ENCODE peak calls at places on chromosomes 12 and 14, in four cellular contexts. R is right atrium auricular region, E is lung, X is heart right ventricle. W is an unnamed sample. For H3K36me3, the result is how much of the 10 kb centered on the place peaks cover.

GRCh38 chr14:22485178-22485577 is 103.8 kb downstream of the DAD1 start:
- DNase-seq in X (no peak), R (no peak), E (no peak), W (no peak)

GRCh38 chr12:124608451-124608870 is 41.0 kb upstream of the NCOR2 start:
- DNase-seq in E (no peak), X (no peak), R (no peak), W (no peak)

GRCh38 chr14:32225378-32225920 is 22.4 kb upstream of the RNU6-8 start:
- DNase-seq in X (no peak), R (no peak), E (no peak), W (no peak)

GRCh38 chr14:72678360-72678759 is 215.5 kb downstream of the DPF3 start:
- DNase-seq in E (no peak), X (no peak), R (no peak), W (no peak)

GRCh38 chr14:40674503-40674902 is 932.2 kb upstream of the LRFN5 start:
- DNase-seq in E (no peak), R (no peak), X (no peak), W (no peak)

GRCh38 chr12:34403706-34404376 is 381.5 kb downstream of the ALG10 start:
- DNase-seq in R (peak), X (no peak), E (peak), W (peak)

GRCh38 chr12:71710276-71711125 is 24.6 kb downstream of the TMEM19 start:
- DNase-seq in E (no peak), X (no peak), R (no peak), W (no peak)

GRCh38 chr14:23862513-23862912 is 91.1 kb upstream of the DHRS4 start:
- DNase-seq in X (no peak), R (no peak), E (no peak), W (no peak)

GRCh38 chr12:460301-461230 is 827 bp downstream of the B4GALNT3 start:
- DNase-seq in X (peak), R (no peak), E (no peak), W (peak)

GRCh38 chr14:105343194-105343593 is 28.6 kb downstream of the PACS2 start:
- DNase-seq in X (no peak), R (no peak), E (no peak), W (no peak)

GRCh38 chr14:73623504-73623903 is 11.2 kb downstream of the ACOT6 start:
- DNase-seq in E (no peak), R (no peak), X (no peak), W (no peak)

GRCh38 chr12:24854908-24855307 is 94.0 kb downstream of the BCAT1 start:
- DNase-seq in X (no peak), R (no peak), E (no peak), W (no peak)

GRCh38 chr12:40192704-40193255 is 32.0 kb upstream of the LRRK2 start:
- DNase-seq in E (no peak), X (no peak), R (no peak), W (no peak)

GRCh38 chr12:2959508-2960431 is 573 bp downstream of the TEAD4 start:
- DNase-seq in E (peak), X (peak), R (no peak), W (peak)

GRCh38 chr12:22453511-22453910 is 90.8 kb downstream of the C2CD5 start:
- DNase-seq in X (no peak), R (no peak), E (no peak), W (no peak)

GRCh38 chr12:58922849-58923248 is 2.5 kb upstream of the LRIG3 start:
- DNase-seq in E (no peak), R (no peak), X (no peak), W (no peak)

GRCh38 chr14:82710257-82710841 is 1176.7 kb upstream of the SEL1L start:
- DNase-seq in R (no peak), E (peak), X (peak), W (peak)

GRCh38 chr12:54217774-54218221 is 29.0 kb upstream of the SMUG1 start:
- DNase-seq in R (no peak), E (no peak), X (peak), W (peak)

GRCh38 chr12:70243510-70244331 is 488 bp downstream of the CNOT2 start:
- DNase-seq in E (peak), R (no peak), X (peak), W (peak)
- H3K36me3 ChIP-seq in E (under half), R (under half), X (under half), W (under half)

GRCh38 chr12:112898380-112898779 is 8.4 kb upstream of the OAS1 start:
- DNase-seq in R (no peak), X (no peak), E (no peak), W (no peak)

GRCh38 chr12:112904571-112904970 is 2.2 kb upstream of the OAS1 start:
- DNase-seq in R (no peak), E (no peak), X (no peak), W (no peak)

GRCh38 chr12:112900298-112901145 is 6.2 kb upstream of the OAS1 start:
- DNase-seq in R (no peak), E (no peak), X (no peak), W (no peak)

GRCh38 chr12:112905451-112906089 is 1.2 kb upstream of the OAS1 start:
- DNase-seq in X (no peak), E (no peak), R (no peak), W (no peak)

DNA sequence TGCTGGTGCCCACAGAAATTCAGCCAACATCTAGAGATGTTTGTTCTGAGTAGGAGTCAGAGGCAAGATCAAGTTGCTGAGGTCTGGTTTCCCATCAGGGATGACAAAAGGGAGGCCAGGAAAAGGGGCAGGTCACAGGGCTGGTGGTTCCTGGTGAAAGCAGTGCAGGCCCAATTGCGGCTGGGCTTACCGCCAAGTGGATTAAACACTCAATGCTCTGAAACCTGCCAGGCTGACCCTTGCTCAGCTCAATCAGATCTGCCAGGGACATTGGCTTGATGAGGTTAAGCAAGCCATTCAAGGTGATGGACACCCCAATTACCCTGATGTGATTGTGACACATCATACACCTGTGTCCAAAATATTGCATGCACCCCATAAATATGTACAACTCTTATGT is 5.5 kb upstream of the OAS1 start:
- DNase-seq in X (no peak), R (no peak), E (no peak), W (no peak)
- H3K27ac ChIP-seq in X (no peak), R (no peak), E (no peak), W (no peak)

GRCh38 chr12:62576503-62576902 is 109.9 kb downstream of the MON2 start:
- DNase-seq in E (no peak), X (no peak), R (no peak), W (no peak)

DNA sequence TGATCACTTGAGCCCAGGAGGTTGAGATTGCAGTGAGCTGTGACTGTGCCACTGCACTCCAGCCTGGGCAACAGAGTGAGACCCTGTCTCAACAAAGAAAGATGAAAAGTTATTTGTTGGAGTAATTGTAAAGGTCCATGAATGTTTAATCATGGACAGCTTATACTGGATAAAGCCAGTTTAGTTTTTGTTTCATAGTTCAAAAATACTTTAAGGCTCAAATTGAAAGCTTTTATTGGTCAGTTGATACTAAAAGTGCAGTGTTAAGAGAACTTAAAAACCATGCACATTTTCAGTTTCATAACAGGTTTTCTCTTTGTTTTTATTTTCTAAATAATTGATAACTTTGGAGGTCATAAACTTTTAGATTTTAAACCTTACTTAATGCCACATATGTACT is 108.4 kb downstream of the MON2 start:
- DNase-seq in X (no peak), E (no peak), R (no peak), W (no peak)
- H3K36me3 ChIP-seq in X (under half), E (under half), R (under half), W (under half)

DNA sequence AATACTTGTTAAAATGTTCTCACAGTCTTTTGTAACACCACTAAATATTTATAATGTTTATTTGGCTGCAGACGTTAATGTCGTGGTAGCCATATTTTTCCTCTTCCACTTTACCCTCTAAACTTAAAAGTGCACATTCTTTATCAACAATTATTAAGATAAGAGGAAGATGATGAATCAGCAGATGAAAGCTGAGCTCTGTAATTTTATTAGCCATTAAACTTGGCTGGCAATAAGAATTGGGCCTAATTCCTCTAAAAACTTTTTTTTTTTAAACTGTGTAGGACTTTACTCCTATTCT is 447.5 kb downstream of the AEBP2 start:
- DNase-seq in X (no peak), E (no peak), R (no peak), W (no peak)
- H3K27ac ChIP-seq in X (peak), E (no peak), R (peak), W (no peak)

DNA sequence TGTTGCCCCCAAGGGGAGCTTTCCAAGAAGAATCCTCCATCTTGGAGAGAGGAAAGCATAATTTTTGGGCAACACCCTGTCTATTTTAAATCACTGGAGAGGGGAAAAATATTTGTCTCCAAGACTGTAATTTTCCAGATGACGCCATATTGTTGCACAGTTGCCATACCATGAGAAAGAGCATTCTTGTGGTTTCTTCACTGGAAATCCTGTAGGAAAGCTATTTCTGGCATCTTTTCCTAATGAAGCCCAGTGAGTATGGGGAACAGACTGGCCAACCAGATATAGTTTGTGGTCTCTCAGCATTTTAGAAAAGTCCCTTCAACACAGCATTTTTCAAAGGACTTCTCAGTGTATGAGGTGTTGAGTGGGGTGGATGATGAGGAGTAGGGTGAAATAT is 88.1 kb upstream of the MANSC4 start:
- DNase-seq in E (no peak), X (no peak), R (no peak), W (no peak)
- H3K36me3 ChIP-seq in E (under half), X (under half), R (under half), W (under half)

GRCh38 chr12:75827061-75827460 is 204.5 kb downstream of the PHLDA1 start:
- DNase-seq in R (no peak), X (no peak), E (no peak), W (no peak)
- H3K27ac ChIP-seq in R (no peak), X (no peak), E (no peak), W (no peak)

GRCh38 chr14:103737432-103738045 is 21.9 kb downstream of the ZFYVE21 start:
- DNase-seq in E (no peak), R (no peak), X (no peak), W (no peak)
- H3K36me3 ChIP-seq in E (under half), R (half or more), X (under half), W (under half)

DNA sequence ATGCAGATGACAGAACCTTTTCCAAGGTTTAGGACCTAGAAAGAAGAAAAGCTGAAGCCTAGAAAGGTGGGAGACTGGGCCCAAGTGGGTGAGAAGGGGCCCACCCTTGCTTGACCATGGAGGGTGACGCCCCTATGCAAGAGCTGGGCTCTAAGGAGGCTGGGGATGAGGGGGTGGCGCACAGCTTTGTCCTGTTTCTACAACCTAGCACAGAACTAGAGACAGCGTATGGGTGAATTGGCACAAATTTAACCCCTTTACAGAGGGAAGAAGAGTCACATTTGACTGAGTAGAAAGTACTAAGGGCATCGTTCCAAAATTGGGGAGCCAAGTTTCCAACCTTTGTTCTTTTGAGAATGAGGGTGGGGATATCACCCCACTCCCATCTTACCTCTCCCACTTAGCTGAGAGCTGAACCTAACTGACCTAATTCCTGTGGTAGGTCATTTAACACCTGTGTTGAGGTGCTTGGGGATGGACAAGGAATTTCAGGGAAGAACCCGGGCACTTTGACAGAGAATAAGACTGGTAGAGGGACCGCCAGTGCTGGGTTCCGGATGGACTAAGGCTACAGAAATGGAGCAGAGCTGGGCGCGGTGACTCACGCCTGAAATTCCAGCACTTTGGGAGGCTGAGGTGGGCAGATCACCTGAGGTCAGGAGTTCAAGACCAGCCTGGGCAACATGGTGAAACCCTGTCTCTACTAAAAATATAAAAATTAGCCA is 5.3 kb downstream of the NFKBIA start:
- DNase-seq in R (no peak), E (no peak), X (no peak), W (no peak)
- H3K27ac ChIP-seq in R (peak), E (peak), X (peak), W (no peak)

DNA sequence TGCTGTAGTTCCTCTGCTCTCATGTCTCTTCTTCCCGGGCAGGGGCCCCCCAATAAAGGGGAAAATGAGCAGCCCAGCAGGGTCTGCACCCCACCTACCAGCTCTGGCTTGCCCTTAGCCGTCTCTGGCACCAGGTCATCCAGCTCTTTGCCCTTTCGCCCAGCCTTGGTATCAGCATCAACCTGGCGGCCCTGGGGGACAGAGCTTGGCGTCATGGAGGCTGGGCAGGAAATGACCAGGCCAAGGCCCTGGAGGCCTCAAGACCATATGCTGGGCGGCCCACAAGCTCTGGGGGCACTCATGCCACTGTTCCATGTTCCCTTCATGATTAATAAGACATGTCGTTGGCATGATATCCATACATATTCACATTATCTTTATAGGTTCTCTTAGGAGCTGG is 14.7 kb downstream of the MYL6 start:
- DNase-seq in R (no peak), E (no peak), X (no peak), W (no peak)
- H3K36me3 ChIP-seq in R (half or more), E (under half), X (under half), W (half or more)

W was measured in pancreas.